ENCODE peak calls at places on chromosomes 5 and 9, in six cellular contexts. K is GM12865; S is CD8-positive, alpha-beta T cell; Y is WTC11; N is PC-3; M is nephron progenitor cell. D is an unnamed sample.

GRCh38 chr5:53048248-53048647 is 59.1 kb downstream of the ITGA2 start:
- DNase-seq in M (no peak), Y (no peak), N (no peak), S (no peak), K (no peak), D (no peak)

GRCh38 chr9:125850763-125851162 is 103.6 kb downstream of the PBX3 start:
- DNase-seq in S (no peak), Y (no peak), M (no peak), N (no peak), K (no peak), D (no peak)

GRCh38 chr5:102670224-102670836 is 84.8 kb upstream of the PAM start:
- DNase-seq in M (no peak), K (no peak), S (no peak), N (peak), Y (peak), D (no peak)

GRCh38 chr5:124745367-124746251 is 830 bp downstream of the ZNF608 start:
- DNase-seq in N (peak), K (peak), S (no peak), Y (no peak), M (no peak), D (no peak)

GRCh38 chr5:40227366-40227765 is 452.3 kb upstream of the PTGER4 start:
- DNase-seq in Y (no peak), N (no peak), K (no peak), S (no peak), M (no peak), D (no peak)

GRCh38 chr5:89313044-89313443 is 430.1 kb upstream of the MEF2C start:
- DNase-seq in M (no peak), K (peak), S (no peak), N (peak), Y (no peak), D (no peak)

GRCh38 chr5:93791520-93791972 is 50.1 kb upstream of the POU5F2 start:
- DNase-seq in K (no peak), S (no peak), Y (no peak), N (no peak), M (no peak), D (no peak)

GRCh38 chr5:76522103-76522942 is 100.9 kb downstream of the F2RL2 start:
- DNase-seq in N (no peak), K (no peak), M (no peak), S (no peak), Y (no peak), D (no peak)

GRCh38 chr5:15525679-15526275 is 25.8 kb downstream of the FBXL7 start:
- DNase-seq in N (no peak), Y (no peak), S (no peak), M (no peak), K (no peak), D (no peak)

GRCh38 chr9:68949271-68950000 is 64.5 kb downstream of the PRKACG start:
- DNase-seq in K (peak), N (peak), Y (no peak), S (no peak), M (no peak), D (no peak)

GRCh38 chr5:9363026-9363793 is 182.7 kb downstream of the SEMA5A start:
- DNase-seq in M (no peak), S (no peak), Y (no peak), K (peak), N (no peak), D (no peak)

GRCh38 chr9:31541626-31542025 is 842.8 kb upstream of the ACO1 start:
- DNase-seq in S (no peak), Y (no peak), M (no peak), N (no peak), K (peak), D (no peak)

GRCh38 chr9:1173211-1173610 is 123.1 kb downstream of the DMRT2 start:
- DNase-seq in K (no peak), M (no peak), N (peak), S (no peak), Y (no peak), D (no peak)

GRCh38 chr5:102792705-102793104 is 37.6 kb downstream of the PAM start:
- DNase-seq in N (peak), M (no peak), K (peak), S (no peak), Y (no peak), D (no peak)

GRCh38 chr5:151082274-151082902 is 1.6 kb upstream of the TNIP1 start:
- DNase-seq in Y (peak), S (no peak), K (no peak), M (no peak), N (peak), D (no peak)

GRCh38 chr9:93994132-93994531 is 39.0 kb upstream of the BARX1 start:
- DNase-seq in Y (no peak), S (no peak), N (no peak), K (no peak), M (no peak), D (no peak)

GRCh38 chr9:117434568-117434967 is 19.7 kb upstream of the ASTN2 start:
- DNase-seq in N (no peak), M (no peak), Y (no peak), K (no peak), S (no peak), D (no peak)

GRCh38 chr9:79542735-79543504 is 28.8 kb upstream of the TLE4 start:
- DNase-seq in Y (no peak), S (no peak), K (no peak), M (no peak), N (no peak), D (no peak)

GRCh38 chr9:136799854-136800657 is 3.9 kb downstream of the CCDC183 start:
- DNase-seq in K (peak), S (peak), Y (peak), M (peak), N (peak), D (peak)

GRCh38 chr5:10301842-10302610 is 5.7 kb downstream of the CMBL start:
- DNase-seq in S (no peak), M (no peak), N (peak), K (no peak), Y (no peak), D (no peak)

GRCh38 chr5:109805472-109805871 is 115.7 kb downstream of the MAN2A1 start:
- DNase-seq in K (no peak), N (no peak), Y (no peak), M (no peak), S (no peak), D (no peak)

GRCh38 chr9:91546574-91546973 is 122.9 kb upstream of the NFIL3 start:
- DNase-seq in N (peak), M (no peak), S (no peak), Y (no peak), K (no peak), D (no peak)

GRCh38 chr5:126044111-126044668 is 379.0 kb upstream of the GRAMD2B start:
- DNase-seq in Y (no peak), K (no peak), M (no peak), S (no peak), N (peak), D (no peak)

GRCh38 chr5:92801921-92802320 is 779.1 kb downstream of the NR2F1-AS1 start:
- DNase-seq in N (no peak), S (no peak), M (peak), Y (no peak), K (no peak), D (no peak)

GRCh38 chr9:134585021-134585561 is 56.5 kb upstream of the COL5A1 start:
- DNase-seq in N (no peak), Y (no peak), S (no peak), K (no peak), M (no peak), D (peak)

GRCh38 chr9:134590240-134591081 is 51.1 kb upstream of the COL5A1 start:
- DNase-seq in K (no peak), N (no peak), S (no peak), Y (no peak), M (no peak), D (no peak)

GRCh38 chr9:134589748-134590147 is 51.9 kb upstream of the COL5A1 start:
- DNase-seq in N (no peak), K (no peak), Y (no peak), S (no peak), M (no peak), D (no peak)

GRCh38 chr9:134591082-134591571 is 50.5 kb upstream of the COL5A1 start:
- DNase-seq in N (no peak), S (no peak), M (no peak), Y (no peak), K (no peak), D (no peak)

GRCh38 chr9:134585746-134586706 is 55.6 kb upstream of the COL5A1 start:
- DNase-seq in S (no peak), Y (no peak), M (no peak), N (peak), K (no peak), D (peak)
- TF ChIP-seq CTCF in S (no peak), Y (no peak), M (no peak), N (peak), K (no peak), D (no peak)

GRCh38 chr9:110340306-110340705 is 2.6 kb upstream of the TXNDC8 start:
- DNase-seq in M (no peak), S (no peak), Y (peak), N (peak), K (peak), D (no peak)
- TF ChIP-seq CTCF in M (no peak), S (no peak), Y (no peak), N (peak), K (peak), D (no peak)

GRCh38 chr9:111831371-111832108 is 36.8 kb upstream of the SHOC1 start:
- DNase-seq in M (no peak), Y (no peak), K (no peak), S (no peak), N (no peak), D (no peak)

GRCh38 chr9:111833941-111834340 is 39.2 kb upstream of the SHOC1 start:
- DNase-seq in S (no peak), K (no peak), M (no peak), N (no peak), Y (no peak), D (no peak)

GRCh38 chr9:111825468-111826145 is 30.9 kb upstream of the SHOC1 start:
- DNase-seq in N (no peak), Y (no peak), S (no peak), K (no peak), M (no peak), D (no peak)

GRCh38 chr9:111832428-111832827 is 37.7 kb upstream of the SHOC1 start:
- DNase-seq in Y (no peak), K (no peak), M (no peak), N (no peak), S (no peak), D (no peak)

DNA sequence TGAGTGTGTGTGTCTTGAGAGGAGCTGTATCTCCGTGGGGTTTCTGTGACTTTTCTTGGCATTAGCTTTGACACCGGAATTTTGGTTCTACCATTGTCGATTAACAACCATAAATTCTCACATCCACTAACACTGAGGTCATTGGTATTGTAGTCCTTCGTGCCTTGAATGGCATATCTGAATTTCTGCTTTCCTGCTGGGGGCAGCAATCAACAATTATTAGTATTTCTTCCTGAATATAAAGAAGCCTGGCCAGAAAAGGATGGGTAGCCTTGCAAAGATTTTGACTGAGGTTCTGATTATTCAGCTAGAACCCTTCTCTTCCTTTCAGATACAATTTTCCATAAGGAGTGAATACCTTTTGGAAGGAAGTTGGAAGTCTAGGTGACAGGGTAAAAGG is 33.5 kb upstream of the SHOC1 start:
- DNase-seq in S (no peak), M (no peak), Y (no peak), K (peak), N (peak), D (no peak)
- TF ChIP-seq CTCF in S (no peak), M (no peak), Y (no peak), K (no peak), N (peak), D (no peak)

DNA sequence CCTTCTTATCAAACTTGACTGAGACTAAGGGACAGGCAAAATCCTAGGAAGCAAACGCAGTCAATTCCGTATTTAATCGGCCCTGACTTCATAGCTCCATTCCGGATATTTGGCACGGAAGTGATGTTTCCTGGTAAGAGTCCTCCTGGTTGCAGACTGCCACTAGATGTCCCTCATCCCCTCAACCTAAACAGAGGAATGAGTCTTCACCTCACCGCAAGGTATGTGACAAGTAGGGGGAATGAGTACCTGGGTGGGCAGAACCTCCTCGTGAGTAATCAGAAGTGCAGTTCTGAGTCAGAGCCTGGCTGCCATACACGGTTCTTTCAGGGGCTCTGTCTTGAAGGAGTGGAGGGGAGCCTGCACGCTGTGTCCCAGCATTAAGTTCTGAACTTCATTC is 173.6 kb downstream of the MUSK start:
- DNase-seq in S (no peak), N (peak), K (peak), M (no peak), Y (peak), D (no peak)
- TF ChIP-seq CTCF in S (no peak), N (peak), K (peak), M (no peak), Y (no peak), D (no peak)

GRCh38 chr5:143648696-143649095 is 163.3 kb upstream of the HMHB1 start:
- DNase-seq in S (no peak), K (peak), N (no peak), Y (no peak), M (no peak), D (no peak)
- TF ChIP-seq CTCF in S (no peak), K (peak), N (peak), Y (no peak), M (no peak), D (peak)

GRCh38 chr5:55920784-55921183 is 69.6 kb downstream of the IL31RA start:
- DNase-seq in M (no peak), S (no peak), Y (no peak), K (no peak), N (peak), D (no peak)
- TF ChIP-seq CTCF in M (no peak), S (no peak), Y (no peak), K (peak), N (peak), D (no peak)

DNA sequence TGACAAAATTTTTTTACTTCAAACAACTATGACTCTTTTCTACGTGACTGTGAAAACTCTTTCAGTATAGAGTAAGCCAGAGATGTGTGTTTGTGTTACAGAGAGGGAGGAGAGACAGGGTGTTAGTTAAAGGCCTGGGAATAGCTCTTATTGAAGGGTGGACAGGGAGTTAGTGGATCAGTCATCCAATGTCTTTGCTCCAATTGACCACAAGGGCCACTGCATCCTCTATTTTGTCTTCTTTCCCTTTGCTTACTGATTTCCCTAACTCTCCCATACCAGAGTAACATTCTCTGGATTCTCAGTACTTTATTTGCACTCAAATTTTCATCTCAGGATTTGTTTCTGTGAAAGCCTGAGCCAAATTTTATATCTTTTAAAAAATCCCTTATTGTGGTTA is 920.3 kb downstream of the CDH18 start:
- DNase-seq in M (no peak), K (no peak), Y (no peak), S (no peak), N (no peak), D (no peak)
- TF ChIP-seq CTCF in M (no peak), K (no peak), Y (no peak), S (no peak), N (peak), D (no peak)

GRCh38 chr9:35814841-35815543 is at the start of gene HINT2:
- DNase-seq in M (peak), S (peak), K (peak), N (peak), Y (peak), D (peak)

GRCh38 chr9:35812025-35812602 is at the start of gene SPAG8:
- DNase-seq in M (peak), Y (peak), N (peak), S (peak), K (peak), D (peak)

GRCh38 chr9:35813434-35814105 is 1.3 kb downstream of the HINT2 start:
- DNase-seq in K (peak), N (peak), Y (peak), S (no peak), M (no peak), D (no peak)

GRCh38 chr9:35816708-35817107 is 1.9 kb upstream of the HINT2 start:
- DNase-seq in M (no peak), S (no peak), N (peak), Y (peak), K (no peak), D (no peak)

DNA sequence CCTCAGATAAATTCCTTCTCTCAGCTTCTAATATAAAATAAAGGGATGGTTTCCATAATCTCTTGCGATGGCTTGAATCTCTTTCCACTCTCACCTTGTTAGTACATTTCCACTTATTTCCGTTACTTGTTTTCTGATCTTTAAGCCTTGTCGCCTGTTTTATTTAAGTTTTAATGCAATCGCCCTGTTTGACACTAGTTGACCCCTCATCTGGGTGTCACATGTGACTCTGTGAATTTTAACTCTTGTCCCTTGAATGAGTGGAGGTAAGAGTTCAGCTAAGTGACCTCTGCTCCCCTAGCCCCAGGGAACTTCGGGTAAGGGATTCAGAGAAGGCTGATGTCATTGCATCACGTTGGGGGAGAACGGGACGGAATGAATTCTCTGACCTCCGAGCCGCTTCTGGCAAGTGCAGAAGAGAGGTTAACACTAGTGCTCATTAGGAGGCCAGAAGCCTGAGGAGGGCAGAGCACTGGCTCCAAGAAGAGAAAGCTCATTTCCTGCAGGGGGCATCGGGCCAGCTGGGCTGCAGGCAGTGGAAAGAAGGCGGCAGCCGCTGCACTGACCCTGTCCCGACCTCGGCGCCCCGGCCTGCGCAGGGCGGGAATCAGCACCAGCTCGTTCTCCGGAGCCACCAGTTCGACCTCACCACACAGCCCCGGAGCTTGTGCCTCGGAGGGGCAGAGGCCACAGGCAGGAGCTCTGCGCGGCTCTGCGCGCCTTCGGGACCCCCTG is 569 bp downstream of the HINT2 start:
- DNase-seq in S (peak), N (peak), K (peak), Y (peak), M (peak), D (no peak)
- TF ChIP-seq CTCF in S (no peak), N (peak), K (no peak), Y (no peak), M (peak), D (no peak)